ENCODE peak calls at places on chromosomes 4 and X, in nine cellular contexts. H is K562, K is HCT116, U is A549, D is GM23338, Z is GM12878, C is HL-60, W is Panc1, V is HepG2. X is an unnamed sample.

GRCh38 chr4:149031399-149031798 is 589.2 kb upstream of the NR3C2 start:
- DNase-seq in K (peak), D (peak), U (no peak), W (no peak), C (no peak), Z (no peak), V (peak), H (no peak), X (no peak)

GRCh38 chr4:85486425-85487101 is 11.6 kb downstream of the ARHGAP24 start:
- DNase-seq in H (peak), D (no peak), V (no peak), W (no peak), C (no peak), K (no peak), Z (no peak), U (peak), X (no peak)

GRCh38 chr4:10529891-10530786 is 72.9 kb upstream of the ZNF518B start:
- DNase-seq in H (no peak), C (no peak), K (no peak), D (no peak), Z (no peak), V (no peak), W (no peak), U (no peak), X (no peak)

GRCh38 chrX:109036624-109037023 is 300.3 kb upstream of the IRS4 start:
- DNase-seq in C (no peak), U (no peak), H (no peak), V (no peak), W (no peak), D (no peak), Z (peak), K (no peak), X (no peak)

GRCh38 chr4:77232653-77233052 is 75.6 kb downstream of the CCNG2 start:
- DNase-seq in W (no peak), H (no peak), K (no peak), D (no peak), U (no peak), Z (no peak), V (no peak), C (no peak), X (no peak)

GRCh38 chr4:161554372-161554990 is 609.3 kb downstream of the FSTL5 start:
- DNase-seq in H (no peak), C (no peak), K (no peak), D (no peak), V (no peak), U (no peak), Z (no peak), W (peak), X (no peak)

GRCh38 chr4:119011607-119011988 is 122.9 kb downstream of the SYNPO2 start:
- DNase-seq in D (no peak), V (no peak), W (no peak), C (no peak), U (no peak), Z (no peak), K (no peak), H (no peak), X (no peak)

GRCh38 chrX:45714864-45715263 is 514.2 kb upstream of the DIPK2B start:
- DNase-seq in Z (peak), C (peak), D (no peak), K (peak), H (no peak), U (no peak), V (no peak), W (no peak), X (no peak)

GRCh38 chr4:138919094-138919936 is 96.3 kb upstream of the NOCT start:
- DNase-seq in Z (peak), D (peak), C (peak), V (peak), H (peak), W (no peak), K (peak), U (peak), X (peak)

GRCh38 chr4:172680701-172681100 is 487.9 kb upstream of the GALNT7 start:
- DNase-seq in C (no peak), H (no peak), U (no peak), Z (no peak), K (no peak), W (no peak), D (no peak), V (no peak), X (no peak)

GRCh38 chr4:9893329-9894108 is 112.1 kb downstream of the DRD5 start:
- DNase-seq in D (peak), V (no peak), H (no peak), U (no peak), W (no peak), C (no peak), K (no peak), Z (no peak), X (no peak)

GRCh38 chrX:119753639-119754257 is 4.6 kb upstream of the SOWAHD start:
- DNase-seq in V (peak), U (no peak), D (peak), K (peak), H (peak), C (peak), Z (no peak), W (peak), X (peak)

GRCh38 chr4:126776361-126776760 is 856.4 kb upstream of the INTU start:
- DNase-seq in W (no peak), V (no peak), D (no peak), U (no peak), C (no peak), Z (no peak), H (peak), K (no peak), X (no peak)

GRCh38 chrX:101303790-101304189 is 12.7 kb upstream of the TAF7L start:
- DNase-seq in K (no peak), V (no peak), Z (no peak), W (no peak), U (no peak), H (no peak), C (no peak), D (no peak), X (no peak)

GRCh38 chr4:24024597-24024996 is 134.8 kb upstream of the PPARGC1A start:
- DNase-seq in K (no peak), W (no peak), V (no peak), U (no peak), D (no peak), Z (no peak), H (no peak), C (no peak), X (no peak)

GRCh38 chrX:46444011-46444410 is 101.2 kb downstream of the ZNF674 start:
- DNase-seq in V (peak), D (no peak), K (peak), H (peak), C (peak), W (peak), Z (no peak), U (no peak), X (no peak)

GRCh38 chr4:8394125-8394524 is 46.4 kb downstream of the ACOX3 start:
- DNase-seq in D (no peak), V (no peak), Z (no peak), K (no peak), H (no peak), C (no peak), U (no peak), W (no peak), X (no peak)

GRCh38 chr4:16125571-16126445 is 42.0 kb upstream of the PROM1 start:
- DNase-seq in H (no peak), V (no peak), C (peak), W (no peak), K (no peak), Z (no peak), U (no peak), D (peak), X (no peak)

GRCh38 chr4:68451246-68452211 is 4.3 kb downstream of the TMPRSS11E start:
- DNase-seq in Z (no peak), D (peak), C (no peak), U (no peak), W (no peak), K (no peak), V (no peak), H (no peak), X (no peak)

GRCh38 chrX:15472523-15472922 is 20.6 kb downstream of the PIR start:
- DNase-seq in V (no peak), W (no peak), U (no peak), C (no peak), Z (no peak), D (no peak), K (no peak), H (no peak), X (no peak)

GRCh38 chrX:39205467-39205866 is 404.2 kb downstream of the MID1IP1 start:
- DNase-seq in W (no peak), D (no peak), U (no peak), K (no peak), V (no peak), C (no peak), Z (no peak), H (no peak), X (no peak)

GRCh38 chr4:55021214-55021613 is 104.2 kb downstream of the KDR start:
- DNase-seq in K (no peak), U (no peak), V (no peak), H (no peak), C (no peak), Z (no peak), W (no peak), D (no peak), X (no peak)

GRCh38 chr4:188822698-188823097 is 683.5 kb downstream of the TRIML1 start:
- DNase-seq in Z (no peak), W (no peak), C (no peak), H (no peak), D (peak), U (peak), K (peak), V (no peak), X (no peak)

GRCh38 chr4:143616771-143617170 is 83.7 kb downstream of the FREM3 start:
- DNase-seq in D (no peak), U (no peak), H (no peak), V (no peak), Z (peak), C (peak), W (no peak), K (no peak), X (no peak)
- H3K4me3 ChIP-seq in D (no peak), U (no peak), H (no peak), V (no peak), Z (no peak), C (no peak), W (no peak), K (no peak), X (no peak)

DNA sequence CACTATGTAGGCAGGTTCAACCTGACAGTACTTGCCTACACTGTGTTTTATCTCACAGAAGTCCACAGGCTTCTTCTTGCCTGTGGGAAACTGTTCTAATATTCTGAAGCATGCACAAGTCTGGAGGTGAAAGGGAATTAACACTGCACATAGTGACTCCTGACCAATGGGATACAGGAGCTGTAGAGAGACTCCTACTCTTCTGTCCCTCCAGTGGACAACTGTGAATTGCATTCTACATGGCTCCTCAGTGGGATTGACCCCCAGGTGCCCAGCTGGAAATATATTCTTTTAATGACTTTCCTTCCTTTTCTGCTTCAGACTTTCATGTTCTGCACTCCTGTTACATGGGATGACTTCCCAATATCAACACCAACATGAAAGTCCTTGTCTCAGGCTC is 8.2 kb upstream of the YIPF6 start:
- DNase-seq in W (no peak), V (peak), H (peak), D (peak), K (no peak), Z (no peak), C (no peak), U (peak), X (peak)
- TF ChIP-seq REST in W (no peak), V (no peak), H (no peak), D (no peak), K (no peak), Z (no peak), C (no peak), U (no peak), X (no peak)

DNA sequence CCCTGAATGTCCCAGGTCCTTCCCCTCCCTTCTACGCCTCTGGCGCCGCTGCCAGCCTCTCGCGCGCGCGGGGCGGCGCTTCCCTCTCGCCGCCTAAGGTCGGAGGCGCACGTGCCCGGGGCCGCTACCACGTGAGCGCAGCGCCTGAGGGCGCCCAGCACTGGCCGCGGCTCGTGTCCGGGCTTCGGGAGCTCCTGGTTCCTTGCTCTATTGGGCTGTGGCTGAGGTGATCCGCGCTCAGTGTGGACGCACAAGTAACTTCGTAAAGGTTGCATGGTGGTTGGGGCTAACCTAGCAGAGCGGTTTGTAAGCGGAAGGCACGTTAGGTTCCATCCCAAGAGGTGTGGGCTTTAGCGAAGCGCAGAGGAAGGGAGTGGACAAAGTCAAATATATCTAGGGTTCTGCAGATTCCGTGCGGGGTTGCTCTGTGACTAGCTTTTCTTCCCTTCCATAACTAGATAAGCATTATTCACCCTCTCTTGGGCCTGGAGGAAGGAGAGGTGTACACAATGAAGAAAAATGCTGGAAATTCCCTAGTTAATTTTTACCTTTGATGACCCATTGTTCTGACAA is 1.8 kb downstream of the TLL1 start:
- DNase-seq in D (peak), V (no peak), Z (no peak), K (no peak), C (no peak), H (no peak), U (peak), W (no peak), X (peak)
- H3K4me3 ChIP-seq in D (peak), V (no peak), Z (no peak), K (peak), C (no peak), H (no peak), U (peak), W (no peak), X (peak)

DNA sequence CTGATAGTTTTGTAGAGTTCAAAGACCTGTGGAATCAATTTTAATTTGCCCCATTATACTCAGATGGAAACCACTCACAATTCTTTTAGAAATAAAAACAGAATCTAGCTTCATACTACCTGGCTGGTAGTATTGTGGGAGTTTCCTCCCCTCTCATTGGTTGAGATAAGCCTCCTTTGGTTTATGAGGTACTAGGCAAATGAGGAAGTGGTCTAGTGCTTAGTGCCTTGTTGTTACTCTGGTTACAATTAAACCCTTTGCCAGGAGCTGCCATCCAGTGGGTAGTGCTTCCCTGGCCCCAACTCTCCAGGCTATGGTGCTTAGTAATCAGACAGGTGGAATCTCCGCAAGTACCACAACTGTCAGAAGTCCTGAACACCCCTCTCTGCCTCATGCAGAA is 118.3 kb downstream of the CDKL5 start:
- DNase-seq in K (no peak), Z (no peak), D (no peak), V (no peak), W (no peak), H (no peak), U (no peak), C (no peak), X (no peak)
- TF ChIP-seq REST in K (no peak), Z (no peak), D (no peak), V (no peak), W (no peak), H (no peak), U (no peak), C (no peak), X (no peak)

X was measured in SK-N-SH.